ENCODE peak calls at places on chromosome 11, in four cellular contexts. L is thyroid gland, W is AG04450, V is kidney epithelial cell. M is an unnamed sample.

GRCh38 chr11:69449320-69450063 is 32.0 kb upstream of the LINC01488 start:
- DNase-seq in V (no peak), W (no peak), L (peak), M (no peak)

GRCh38 chr11:125224391-125225015 is 60.0 kb downstream of the PKNOX2 start:
- DNase-seq in L (peak), W (no peak), V (no peak), M (no peak)

GRCh38 chr11:126939552-126939951 is 61.0 kb downstream of the KIRREL3 start:
- DNase-seq in V (no peak), W (no peak), L (no peak), M (no peak)

GRCh38 chr11:60625262-60625661 is 74.2 kb upstream of the MS4A8 start:
- DNase-seq in L (no peak), V (no peak), W (no peak), M (no peak)

GRCh38 chr11:122851366-122852011 is 13.2 kb downstream of the CRTAM start:
- DNase-seq in L (no peak), V (no peak), W (no peak), M (no peak)

GRCh38 chr11:13667245-13667644 is 1.2 kb upstream of the FAR1 start:
- DNase-seq in W (no peak), L (no peak), V (no peak), M (no peak)

GRCh38 chr11:74570266-74571061 is 21.9 kb upstream of the POLD3 start:
- DNase-seq in W (no peak), L (peak), V (no peak), M (peak)

GRCh38 chr11:110000045-110000502 is 93.1 kb upstream of the ZC3H12C start:
- DNase-seq in L (peak), V (peak), W (peak), M (peak)

GRCh38 chr11:87290304-87290922 is 252.7 kb downstream of the TMEM135 start:
- DNase-seq in L (no peak), W (peak), V (peak), M (peak)

GRCh38 chr11:73652046-73652730 is 5.8 kb downstream of the PLEKHB1 start:
- DNase-seq in W (no peak), L (no peak), V (no peak), M (no peak)

GRCh38 chr11:1193326-1194230 is 29.3 kb upstream of the MUC5B start:
- DNase-seq in V (no peak), L (no peak), W (no peak), M (no peak)

GRCh38 chr11:44623716-44624491 is 58.4 kb downstream of the CD82 start:
- DNase-seq in W (no peak), L (no peak), V (no peak), M (no peak)

GRCh38 chr11:8775341-8776133 is 92.9 kb downstream of the RPL27A start:
- DNase-seq in W (no peak), V (no peak), L (peak), M (no peak)

GRCh38 chr11:33622806-33623205 is 77.8 kb downstream of the C11orf91 start:
- DNase-seq in L (no peak), V (no peak), W (no peak), M (no peak)

GRCh38 chr11:36361901-36362391 is 65.9 kb downstream of the PRR5L start:
- DNase-seq in L (no peak), V (peak), W (peak), M (peak)

GRCh38 chr11:121983901-121984300 is 132.1 kb downstream of the BLID start:
- DNase-seq in L (no peak), V (no peak), W (no peak), M (no peak)

GRCh38 chr11:63321723-63322122 is 47.9 kb upstream of the SLC22A9 start:
- DNase-seq in V (no peak), L (no peak), W (no peak), M (no peak)

GRCh38 chr11:115740365-115740764 is 236.2 kb upstream of the CADM1 start:
- DNase-seq in W (no peak), V (no peak), L (no peak), M (no peak)

GRCh38 chr11:126840201-126840886 is 160.2 kb downstream of the KIRREL3 start:
- DNase-seq in W (no peak), L (no peak), V (no peak), M (no peak)

GRCh38 chr11:38460901-38461300 is 1862.9 kb upstream of the RAG2 start:
- DNase-seq in V (peak), W (peak), L (peak), M (peak)

GRCh38 chr11:4040461-4040860 is 54.1 kb upstream of the RRM1 start:
- DNase-seq in W (no peak), V (no peak), L (no peak), M (no peak)

GRCh38 chr11:81967242-81967641 is 766.4 kb downstream of the FAM181B start:
- DNase-seq in L (no peak), V (no peak), W (no peak), M (no peak)

GRCh38 chr11:115963170-115963569 is 459.0 kb upstream of the CADM1 start:
- DNase-seq in W (no peak), V (no peak), L (no peak), M (no peak)

GRCh38 chr11:126159719-126160344 is 51.6 kb downstream of the RPUSD4 start:
- DNase-seq in W (no peak), V (no peak), L (no peak), M (no peak)

GRCh38 chr11:90134420-90135003 is at the start of gene NAALAD2:
- DNase-seq in V (no peak), L (peak), W (no peak), M (no peak)

GRCh38 chr11:14443642-14444041 is 56.0 kb downstream of the COPB1 start:
- DNase-seq in W (no peak), L (no peak), V (no peak), M (no peak)

GRCh38 chr11:119205080-119205479 is 1.1 kb upstream of the CBL start:
- DNase-seq in L (no peak), W (no peak), V (no peak), M (no peak)
- H3K4me3 ChIP-seq in L (no peak), W (no peak), V (no peak), M (peak)

GRCh38 chr11:22633354-22633902 is 7.8 kb upstream of the FANCF start:
- DNase-seq in L (no peak), W (no peak), V (no peak), M (no peak)
- TF ChIP-seq CTCF in L (no peak), W (peak), V (no peak), M (no peak)

GRCh38 chr11:35162795-35163194 is 23.8 kb downstream of the CD44 start:
- DNase-seq in L (no peak), W (no peak), V (no peak), M (no peak)
- H3K4me3 ChIP-seq in L (no peak), W (no peak), V (no peak), M (no peak)

GRCh38 chr11:111765320-111765983 is 737 bp downstream of the PPP2R1B start:
- DNase-seq in L (no peak), V (no peak), W (no peak), M (no peak)

GRCh38 chr11:111764621-111765020 is 1.6 kb downstream of the PPP2R1B start:
- DNase-seq in L (no peak), V (no peak), W (no peak), M (no peak)

GRCh38 chr11:111762526-111762925 is 3.7 kb downstream of the PPP2R1B start:
- DNase-seq in L (no peak), W (no peak), V (no peak), M (no peak)

GRCh38 chr11:111761056-111761455 is 5.1 kb downstream of the PPP2R1B start:
- DNase-seq in W (no peak), L (no peak), V (no peak), M (no peak)

GRCh38 chr11:111762981-111763643 is 3.1 kb downstream of the PPP2R1B start:
- DNase-seq in L (no peak), W (no peak), V (no peak), M (no peak)
- TF ChIP-seq CTCF in L (no peak), W (peak), V (peak), M (peak)

GRCh38 chr11:65376138-65376713 is 6.2 kb downstream of the SLC25A45 start:
- DNase-seq in L (no peak), W (no peak), V (no peak), M (no peak)
- H3K4me3 ChIP-seq in L (no peak), W (no peak), V (no peak), M (no peak)

GRCh38 chr11:10377182-10377581 is 72.3 kb downstream of the ADM start:
- DNase-seq in L (no peak), W (no peak), V (no peak), M (no peak)
- TF ChIP-seq CTCF in L (no peak), W (no peak), V (no peak), M (no peak)

GRCh38 chr11:16630651-16631050 is 107.8 kb upstream of the C11orf58 start:
- DNase-seq in V (no peak), L (no peak), W (no peak), M (no peak)

DNA sequence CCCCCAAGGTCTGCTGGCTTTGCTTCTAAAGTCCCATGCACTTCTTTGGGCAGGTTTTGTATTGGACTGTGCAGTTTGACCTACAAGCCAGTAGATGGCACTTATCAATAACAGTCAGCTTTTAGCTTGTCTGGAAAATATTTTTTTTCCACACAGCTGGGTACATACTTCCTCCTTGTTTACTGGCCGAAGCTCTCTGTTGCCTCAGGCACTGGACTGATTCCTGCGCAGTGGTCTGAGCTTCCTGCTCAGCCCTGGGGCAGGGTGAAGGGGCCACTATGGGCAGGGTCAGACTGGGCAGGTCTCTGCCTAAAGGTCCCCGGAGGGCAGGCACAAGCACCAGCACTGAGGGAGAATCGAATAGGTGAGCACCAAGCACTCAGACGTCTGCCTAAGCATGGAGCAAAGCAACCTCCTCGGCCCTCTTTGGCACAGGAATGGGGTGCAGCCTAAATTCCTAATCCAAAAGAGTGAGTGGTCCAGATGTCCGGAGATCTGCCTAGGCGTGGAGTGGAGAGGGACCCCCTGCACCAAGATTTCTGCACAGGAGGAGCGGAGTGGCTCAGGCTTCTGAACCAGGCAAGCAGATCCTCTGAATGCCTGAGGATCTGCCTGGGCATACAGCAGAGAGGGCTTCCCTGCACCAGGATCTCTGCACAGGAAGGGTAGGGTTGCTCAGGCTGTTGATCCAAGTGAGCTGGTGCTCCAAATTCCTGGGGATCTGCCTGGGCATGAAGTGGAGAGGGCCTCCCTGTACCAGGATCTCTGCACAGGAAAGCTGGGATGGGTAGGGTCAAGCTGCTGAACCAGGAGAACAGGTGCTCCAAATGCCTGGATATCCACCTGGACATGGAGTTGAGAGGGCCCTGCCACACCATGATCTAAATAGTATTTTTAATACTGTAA is 105.9 kb upstream of the C11orf58 start:
- DNase-seq in W (no peak), V (no peak), L (no peak), M (no peak)
- H3K4me3 ChIP-seq in W (no peak), V (no peak), L (no peak), M (no peak)

DNA sequence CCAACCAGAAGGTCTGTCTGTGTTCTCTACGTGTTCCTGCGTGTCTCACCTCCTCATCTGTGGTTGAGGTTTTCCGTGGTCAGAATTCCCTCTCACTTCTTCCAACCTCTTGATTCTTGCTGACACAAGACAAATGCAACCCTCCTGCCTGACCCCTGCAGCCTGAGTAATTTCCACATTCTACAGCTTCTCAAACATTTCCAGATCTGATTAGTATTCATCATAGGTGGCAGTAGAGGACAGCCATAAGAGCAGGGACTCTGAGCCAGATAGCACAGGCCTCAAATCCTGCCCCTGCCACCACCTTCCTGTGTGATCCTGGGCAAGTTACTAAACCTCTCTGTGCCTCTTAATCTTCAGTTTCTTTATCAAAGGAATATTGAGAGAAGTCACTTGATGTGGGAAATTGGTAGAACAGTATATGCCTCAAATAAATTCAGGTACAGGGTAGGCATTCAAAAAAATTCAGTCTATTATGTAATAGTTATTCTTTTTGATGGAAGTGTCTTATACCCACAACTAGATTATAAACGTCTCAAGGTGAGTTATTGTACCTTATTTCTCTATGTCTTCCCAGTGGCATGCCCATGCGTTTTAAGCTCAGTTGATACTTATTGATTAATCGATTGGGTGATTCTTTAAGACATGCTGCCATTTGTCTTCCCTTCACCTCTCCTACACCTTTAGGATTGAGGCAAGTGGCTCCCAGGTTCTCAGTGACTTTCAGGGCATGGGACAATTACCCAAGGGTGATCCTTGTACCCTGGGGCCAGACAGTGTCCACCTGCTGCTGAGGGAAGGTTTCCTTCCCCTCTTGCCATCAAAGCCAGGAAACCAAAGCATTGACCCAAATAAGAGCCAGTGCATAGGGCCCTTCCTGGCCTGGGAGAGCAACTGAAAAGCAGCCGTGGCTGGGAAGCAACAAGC is 19.6 kb downstream of the POU2AF1 start:
- DNase-seq in W (no peak), V (no peak), L (no peak), M (no peak)
- TF ChIP-seq CTCF in W (no peak), V (no peak), L (no peak), M (no peak)

GRCh38 chr11:119567667-119568582 is 145.0 kb upstream of the THY1 start:
- DNase-seq in V (no peak), L (peak), W (peak), M (peak)
- H3K4me3 ChIP-seq in V (no peak), L (no peak), W (no peak), M (no peak)

DNA sequence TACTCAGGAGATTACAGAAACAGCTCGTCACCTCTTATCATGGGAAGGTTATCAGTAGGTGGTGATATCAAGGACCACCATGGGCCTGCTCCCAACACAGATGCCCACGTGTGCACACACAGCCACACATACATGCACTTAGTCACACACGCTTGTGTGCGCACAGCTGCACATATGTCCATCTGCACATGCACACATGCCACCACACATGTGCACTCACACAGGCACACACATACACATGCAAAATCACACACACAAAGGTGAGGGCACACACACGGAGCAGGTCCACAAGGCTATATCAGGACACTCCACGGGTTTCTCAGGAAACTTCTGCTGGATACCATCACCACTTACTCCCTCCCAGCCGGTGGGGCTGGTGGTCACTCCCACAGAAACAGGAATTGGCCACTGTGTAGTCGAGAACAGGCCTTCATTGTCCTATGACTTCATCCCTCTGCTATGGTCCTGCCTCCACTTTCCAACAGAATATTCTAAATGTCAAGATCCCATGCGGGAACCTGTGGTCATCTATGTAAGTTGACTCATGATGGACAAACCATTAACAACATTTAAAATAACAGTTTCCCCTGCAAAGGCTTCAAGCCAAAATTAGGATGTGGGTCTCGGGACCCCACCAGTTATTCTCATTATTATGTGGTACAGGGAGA is 2.2 kb downstream of the C11orf24 start:
- DNase-seq in W (peak), L (no peak), V (peak), M (peak)
- TF ChIP-seq CTCF in W (no peak), L (no peak), V (no peak), M (no peak)